ENCODE peak calls at places on chromosomes 2 and 18, in six cellular contexts. One of them, this sample, is unnamed.

GRCh38 chr2:186486651-186487647 is 889 bp downstream of the ZC3H15 start:
- DNase-seq in HepG2: peak; percentile 27
- DNase-seq in H1: no peak
- DNase-seq in GM12878: no peak
- DNase-seq in K562: no peak
- DNase-seq in GM12892: no peak
- DNase-seq in this sample: no peak

GRCh38 chr2:136381722-136382633 is 264.0 kb upstream of the CXCR4 start:
- DNase-seq in HepG2: no peak
- DNase-seq in H1: no peak
- DNase-seq in GM12878: peak; percentile 85
- DNase-seq in K562: no peak
- DNase-seq in GM12892: peak; percentile 23
- DNase-seq in this sample: no peak

GRCh38 chr2:27921880-27922589 is 31.5 kb downstream of the BABAM2 start:
- DNase-seq in HepG2: no peak
- DNase-seq in H1: no peak
- DNase-seq in GM12878: no peak
- DNase-seq in K562: no peak
- DNase-seq in GM12892: no peak
- DNase-seq in this sample: no peak

GRCh38 chr2:4553219-4553618 is 849.8 kb downstream of the DCDC2C start:
- DNase-seq in HepG2: no peak
- DNase-seq in H1: no peak
- DNase-seq in GM12878: no peak
- DNase-seq in K562: no peak
- DNase-seq in GM12892: no peak
- DNase-seq in this sample: no peak

GRCh38 chr2:48219234-48219554 is 310.8 kb upstream of the STON1 start:
- DNase-seq in HepG2: no peak
- DNase-seq in H1: no peak
- DNase-seq in GM12878: no peak
- DNase-seq in K562: no peak
- DNase-seq in GM12892: no peak
- DNase-seq in this sample: no peak

GRCh38 chr2:108907822-108908716 is 81.0 kb downstream of the EDAR start:
- DNase-seq in HepG2: no peak
- DNase-seq in H1: no peak
- DNase-seq in GM12878: no peak
- DNase-seq in K562: no peak
- DNase-seq in GM12892: no peak
- DNase-seq in this sample: no peak

GRCh38 chr2:159042115-159042850 is 73.8 kb downstream of the TANC1 start:
- DNase-seq in HepG2: no peak
- DNase-seq in H1: no peak
- DNase-seq in GM12878: no peak
- DNase-seq in K562: no peak
- DNase-seq in GM12892: no peak
- DNase-seq in this sample: no peak

GRCh38 chr2:126850951-126851350 is 47.7 kb upstream of the TEX51 start:
- DNase-seq in HepG2: no peak
- DNase-seq in H1: no peak
- DNase-seq in GM12878: no peak
- DNase-seq in K562: no peak
- DNase-seq in GM12892: no peak
- DNase-seq in this sample: no peak

GRCh38 chr18:3067213-3068118 is 54.5 kb upstream of the LPIN2 start:
- DNase-seq in HepG2: no peak
- DNase-seq in H1: no peak
- DNase-seq in GM12878: no peak
- DNase-seq in K562: no peak
- DNase-seq in GM12892: no peak
- DNase-seq in this sample: no peak

GRCh38 chr2:70656421-70657010 is 102.9 kb upstream of the TGFA start:
- DNase-seq in HepG2: no peak
- DNase-seq in H1: no peak
- DNase-seq in GM12878: no peak
- DNase-seq in K562: no peak
- DNase-seq in GM12892: no peak
- DNase-seq in this sample: no peak

GRCh38 chr2:160901631-160902030 is 258.6 kb upstream of the TANK start:
- DNase-seq in HepG2: no peak
- DNase-seq in H1: no peak
- DNase-seq in GM12878: no peak
- DNase-seq in K562: no peak
- DNase-seq in GM12892: no peak
- DNase-seq in this sample: no peak

GRCh38 chr18:61551586-61551985 is 218.4 kb downstream of the CDH20 start:
- DNase-seq in HepG2: peak; percentile 46
- DNase-seq in H1: peak; percentile 47
- DNase-seq in GM12878: peak; percentile 7
- DNase-seq in K562: peak; percentile 35
- DNase-seq in GM12892: peak; percentile 34
- DNase-seq in this sample: peak; percentile 39

GRCh38 chr2:9463698-9464034 is 10.7 kb upstream of the IAH1 start:
- DNase-seq in HepG2: no peak
- DNase-seq in H1: no peak
- DNase-seq in GM12878: no peak
- DNase-seq in K562: no peak
- DNase-seq in GM12892: no peak
- DNase-seq in this sample: no peak

GRCh38 chr2:29212009-29212408 is 96.8 kb downstream of the CLIP4 start:
- DNase-seq in HepG2: peak; percentile 39
- DNase-seq in H1: no peak
- DNase-seq in GM12878: no peak
- DNase-seq in K562: no peak
- DNase-seq in GM12892: no peak
- DNase-seq in this sample: no peak

GRCh38 chr2:159615187-159615935 is 987 bp downstream of the BAZ2B start:
- DNase-seq in HepG2: peak; percentile 90
- DNase-seq in H1: peak; percentile 77
- DNase-seq in GM12878: peak; percentile 46
- DNase-seq in K562: peak; percentile 90
- DNase-seq in GM12892: peak; percentile 47
- DNase-seq in this sample: peak; percentile 44

GRCh38 chr2:205675861-205676516 is 6.3 kb upstream of the NRP2 start:
- DNase-seq in HepG2: peak; percentile 60
- DNase-seq in H1: no peak
- DNase-seq in GM12878: no peak
- DNase-seq in K562: peak; percentile 21
- DNase-seq in GM12892: no peak
- DNase-seq in this sample: no peak

GRCh38 chr2:237529452-237530402 is 36.6 kb upstream of the PRLH start:
- DNase-seq in HepG2: no peak
- DNase-seq in H1: no peak
- DNase-seq in GM12878: peak; percentile 73
- DNase-seq in K562: no peak
- DNase-seq in GM12892: peak; percentile 72
- DNase-seq in this sample: no peak

GRCh38 chr2:238467062-238467461 is 40.3 kb downstream of the ASB1 start:
- DNase-seq in HepG2: no peak
- DNase-seq in H1: no peak
- DNase-seq in GM12878: no peak
- DNase-seq in K562: no peak
- DNase-seq in GM12892: no peak
- DNase-seq in this sample: no peak

GRCh38 chr18:35267809-35268208 is 22.2 kb downstream of the ZSCAN30 start:
- DNase-seq in HepG2: no peak
- DNase-seq in H1: no peak
- DNase-seq in GM12878: no peak
- DNase-seq in K562: no peak
- DNase-seq in GM12892: no peak
- DNase-seq in this sample: no peak

GRCh38 chr2:159252905-159253304 is 33.6 kb downstream of the WDSUB1 start:
- DNase-seq in HepG2: no peak
- DNase-seq in H1: no peak
- DNase-seq in GM12878: no peak
- DNase-seq in K562: no peak
- DNase-seq in GM12892: no peak
- DNase-seq in this sample: no peak

GRCh38 chr18:59220784-59221765 is 1.1 kb downstream of the GRP start:
- DNase-seq in HepG2: no peak
- DNase-seq in H1: no peak
- DNase-seq in GM12878: no peak
- DNase-seq in K562: no peak
- DNase-seq in GM12892: peak; percentile 15
- DNase-seq in this sample: no peak

GRCh38 chr2:46066591-46066990 is 230.6 kb upstream of the EPAS1 start:
- DNase-seq in HepG2: no peak
- DNase-seq in H1: no peak
- DNase-seq in GM12878: no peak
- DNase-seq in K562: no peak
- DNase-seq in GM12892: no peak
- DNase-seq in this sample: no peak

GRCh38 chr2:29000954-29001353 is 19.9 kb downstream of the TOGARAM2 start:
- DNase-seq in HepG2: no peak
- DNase-seq in H1: no peak
- DNase-seq in GM12878: no peak
- DNase-seq in K562: no peak
- DNase-seq in GM12892: no peak
- DNase-seq in this sample: no peak

GRCh38 chr2:109351164-109351756 is 222.3 kb downstream of the SH3RF3 start:
- DNase-seq in HepG2: no peak
- DNase-seq in H1: no peak
- DNase-seq in GM12878: no peak
- DNase-seq in K562: no peak
- DNase-seq in GM12892: no peak
- DNase-seq in this sample: no peak

GRCh38 chr18:72648079-72648478 is 103.9 kb upstream of the CBLN2 start:
- DNase-seq in HepG2: no peak
- DNase-seq in H1: no peak
- DNase-seq in GM12878: no peak
- DNase-seq in K562: no peak
- DNase-seq in GM12892: no peak
- DNase-seq in this sample: no peak

GRCh38 chr18:72651033-72651432 is 106.9 kb upstream of the CBLN2 start:
- DNase-seq in HepG2: no peak
- DNase-seq in H1: no peak
- DNase-seq in GM12878: no peak
- DNase-seq in K562: no peak
- DNase-seq in GM12892: no peak
- DNase-seq in this sample: no peak

DNA sequence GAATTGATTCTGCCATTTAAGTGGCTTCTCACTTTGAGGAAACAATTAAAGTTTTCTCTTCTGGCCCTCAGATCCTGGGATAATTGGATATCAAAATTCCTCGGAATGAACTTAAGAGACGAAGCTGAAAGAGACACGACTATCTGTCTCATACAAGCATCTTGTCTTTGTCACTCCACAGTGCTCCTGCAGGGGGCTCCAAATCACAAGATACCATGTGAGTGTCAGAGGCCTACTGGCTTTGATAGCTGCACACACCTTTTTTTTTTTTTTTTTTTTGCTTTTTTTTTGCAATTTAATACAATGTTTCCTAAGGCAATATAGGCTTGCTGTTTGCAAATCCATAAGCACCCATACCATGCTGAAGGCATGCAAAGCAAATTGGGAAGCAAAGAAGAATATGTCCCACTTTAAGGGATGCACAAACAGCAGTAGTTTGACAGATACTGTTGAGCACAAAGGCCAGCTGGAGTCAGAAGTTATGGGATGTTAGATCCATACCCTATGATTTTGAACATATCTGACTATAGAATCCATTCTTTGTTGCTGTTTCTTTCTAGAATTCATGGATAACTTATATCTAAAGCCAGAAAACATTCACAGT is 109.0 kb upstream of the CBLN2 start:
- DNase-seq in HepG2: peak; percentile 48
- DNase-seq in H1: peak; percentile 29
- DNase-seq in GM12878: no peak
- DNase-seq in K562: peak; percentile 7
- DNase-seq in GM12892: no peak
- DNase-seq in this sample: peak; percentile 16
- TF ChIP-seq TAF1 in HepG2: no peak
- TF ChIP-seq TAF1 in H1: no peak
- TF ChIP-seq TAF1 in GM12878: no peak
- TF ChIP-seq TAF1 in K562: no peak
- TF ChIP-seq TAF1 in GM12892: no peak
- TF ChIP-seq TAF1 in this sample: no peak

DNA sequence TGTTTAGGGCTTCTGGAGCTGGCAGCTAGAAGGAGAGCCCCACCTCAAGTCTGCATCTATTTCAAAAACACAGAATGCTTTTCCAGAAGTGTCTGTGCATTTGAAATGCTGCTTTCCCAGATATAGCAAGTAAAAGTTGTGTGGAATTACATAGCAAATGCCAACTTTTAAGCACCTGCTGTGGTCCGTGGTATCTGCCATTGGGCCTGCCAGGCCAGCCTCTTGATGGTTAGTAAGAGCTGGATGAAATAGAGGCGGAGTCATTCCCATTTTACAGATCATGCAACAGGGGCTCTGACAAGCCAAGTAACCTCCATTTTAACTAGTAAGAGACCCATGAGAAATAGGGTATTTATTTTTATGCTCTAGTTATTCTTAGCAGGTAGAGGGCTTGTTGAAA is 61.6 kb downstream of the MGAT5 start:
- DNase-seq in HepG2: no peak
- DNase-seq in H1: no peak
- DNase-seq in GM12878: no peak
- DNase-seq in K562: no peak
- DNase-seq in GM12892: no peak
- DNase-seq in this sample: no peak
- TF ChIP-seq POLR2A in HepG2: no peak
- TF ChIP-seq POLR2A in H1: no peak
- TF ChIP-seq POLR2A in GM12878: no peak
- TF ChIP-seq POLR2A in K562: no peak
- TF ChIP-seq POLR2A in GM12892: no peak
- TF ChIP-seq POLR2A in this sample: no peak

GRCh38 chr18:30970201-30970816 is 72.2 kb downstream of the DSC3 start:
- DNase-seq in HepG2: peak; percentile 31
- DNase-seq in H1: no peak
- DNase-seq in GM12878: no peak
- DNase-seq in K562: no peak
- DNase-seq in GM12892: no peak
- DNase-seq in this sample: no peak
- TF ChIP-seq TAF1 in HepG2: no peak
- TF ChIP-seq TAF1 in H1: no peak
- TF ChIP-seq TAF1 in GM12878: no peak
- TF ChIP-seq TAF1 in K562: no peak
- TF ChIP-seq TAF1 in GM12892: no peak
- TF ChIP-seq TAF1 in this sample: no peak

DNA sequence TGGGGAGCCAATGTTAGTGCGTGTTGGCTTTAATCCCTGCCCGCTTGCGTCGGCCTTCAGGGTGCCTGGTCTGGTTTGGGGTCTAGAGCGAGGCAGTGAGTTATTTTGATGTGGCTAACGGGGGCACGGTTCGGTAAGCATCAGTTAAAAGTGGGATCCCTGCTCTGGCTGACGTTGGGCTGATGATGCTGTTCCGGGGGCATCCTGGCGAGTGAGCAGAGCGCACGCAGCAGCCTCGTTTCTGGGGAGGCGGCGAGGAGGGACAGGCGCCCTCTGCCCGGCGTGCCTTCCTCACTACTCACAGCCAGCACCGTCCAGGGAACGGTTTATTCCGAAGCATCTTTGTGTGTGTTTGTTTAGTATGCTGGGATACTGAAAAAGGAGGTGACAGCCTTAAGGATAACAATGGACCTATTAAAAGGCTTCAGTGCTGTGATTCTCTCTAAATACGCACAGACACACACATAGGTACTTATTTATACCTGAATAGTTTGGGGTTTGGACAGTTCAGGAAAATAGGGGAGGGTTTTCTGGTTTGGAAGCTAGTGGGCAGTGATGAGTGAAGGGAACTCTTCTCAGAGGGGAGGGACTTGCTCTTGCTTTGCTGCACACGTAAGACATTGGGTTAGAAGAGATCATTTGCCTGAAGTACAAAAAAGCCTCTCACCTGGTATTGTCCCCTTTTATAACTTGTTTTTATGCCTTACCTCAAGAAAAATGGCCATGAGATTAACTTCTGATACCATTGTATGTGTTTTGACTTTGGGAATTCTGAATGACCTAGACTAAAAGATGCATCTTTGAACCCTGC is 2.1 kb downstream of the CRIM1 start:
- DNase-seq in HepG2: peak; percentile 79
- DNase-seq in H1: no peak
- DNase-seq in GM12878: no peak
- DNase-seq in K562: no peak
- DNase-seq in GM12892: no peak
- DNase-seq in this sample: no peak
- TF ChIP-seq POLR2A in HepG2: peak; percentile 62
- TF ChIP-seq POLR2A in H1: no peak
- TF ChIP-seq POLR2A in GM12878: no peak
- TF ChIP-seq POLR2A in K562: no peak
- TF ChIP-seq POLR2A in GM12892: no peak
- TF ChIP-seq POLR2A in this sample: no peak